ENCODE peak calls at places on chromosome 3, in seven cellular contexts. K is occipital lobe; O is stimulated activated effector memory CD8-positive, alpha-beta T cell treated with anti-CD3 and anti-CD28 coated beads, Interleukin-12 subunit alpha, Interleukin-12 subunit beta, amount 100 ng/mL, for 72 hours; G is Right ventricle myocardium superior; D is HuH-7; M is stimulated activated naive CD8-positive, alpha-beta T cell treated with anti-CD3 and anti-CD28 coated beads, Interleukin-15, amount 100 ng/mL, for 72 hours; W is activated CD8-positive, alpha-beta memory T cell treated with anti-CD3 and anti-CD28 coated beads for 48 hours. Y is an unnamed sample.

GRCh38 chr3:149468504-149469212 is 5.8 kb upstream of the TM4SF4 start:
- DNase-seq in W (no peak), D (no peak), K (no peak), O (no peak), M (no peak), G (no peak), Y (no peak)

GRCh38 chr3:53705024-53705750 is 141.0 kb downstream of the CHDH start:
- DNase-seq in O (no peak), M (no peak), K (no peak), D (no peak), W (no peak), G (no peak), Y (no peak)

GRCh38 chr3:141308588-141309218 is 59.6 kb upstream of the ZBTB38 start:
- DNase-seq in W (no peak), O (no peak), K (no peak), D (peak), M (no peak), G (peak), Y (peak)

GRCh38 chr3:190486201-190486865 is 27.6 kb upstream of the IL1RAP start:
- DNase-seq in D (no peak), G (no peak), W (no peak), M (no peak), K (no peak), O (no peak), Y (no peak)

GRCh38 chr3:99419111-99419510 is 219.3 kb upstream of the COL8A1 start:
- DNase-seq in O (no peak), M (no peak), W (no peak), K (no peak), G (no peak), D (no peak), Y (no peak)

GRCh38 chr3:71194785-71195184 is 388.7 kb downstream of the FOXP1 start:
- DNase-seq in K (no peak), D (no peak), O (no peak), G (no peak), M (no peak), W (no peak), Y (no peak)

GRCh38 chr3:105365171-105365535 is 1.6 kb upstream of the ALCAM start:
- DNase-seq in K (no peak), O (no peak), G (no peak), M (no peak), W (no peak), D (no peak), Y (no peak)

GRCh38 chr3:42117175-42118008 is 26.2 kb downstream of the TRAK1 start:
- DNase-seq in D (peak), O (no peak), M (no peak), K (peak), W (no peak), G (peak), Y (peak)

GRCh38 chr3:39267631-39268553 is 11.9 kb downstream of the CX3CR1 start:
- DNase-seq in G (no peak), K (no peak), O (peak), D (no peak), M (peak), W (peak), Y (no peak)

GRCh38 chr3:9809615-9810356 is at the start of gene TTLL3:
- DNase-seq in D (peak), M (peak), W (peak), K (peak), G (peak), O (peak), Y (peak)

GRCh38 chr3:138097192-138097829 is 18.1 kb downstream of the DZIP1L start:
- DNase-seq in G (no peak), O (no peak), D (peak), W (no peak), M (no peak), K (no peak), Y (peak)

GRCh38 chr3:114103858-114104257 is 47.3 kb downstream of the QTRT2 start:
- DNase-seq in O (no peak), K (no peak), M (no peak), G (no peak), D (no peak), W (no peak), Y (no peak)

GRCh38 chr3:124131158-124132115 is 139.5 kb upstream of the ROPN1 start:
- DNase-seq in O (no peak), G (no peak), D (no peak), M (no peak), K (no peak), W (no peak), Y (no peak)

GRCh38 chr3:197547206-197547605 is 8.6 kb downstream of the BDH1 start:
- DNase-seq in M (no peak), W (no peak), G (no peak), K (no peak), O (no peak), D (no peak), Y (peak)

GRCh38 chr3:171432548-171432947 is 27.7 kb downstream of the TNIK start:
- DNase-seq in K (no peak), W (no peak), O (no peak), G (no peak), M (no peak), D (no peak), Y (no peak)

GRCh38 chr3:128504957-128505730 is 12.1 kb upstream of the GATA2 start:
- DNase-seq in M (no peak), D (no peak), O (no peak), W (no peak), G (no peak), K (no peak), Y (peak)

GRCh38 chr3:72996473-72997333 is at the start of gene PPP4R2:
- DNase-seq in K (peak), W (peak), G (peak), O (peak), D (peak), M (peak), Y (peak)

GRCh38 chr3:140636452-140637138 is 41.3 kb upstream of the TRIM42 start:
- DNase-seq in G (no peak), O (no peak), M (no peak), W (no peak), K (no peak), D (no peak), Y (no peak)

GRCh38 chr3:133264920-133265319 is 134.9 kb upstream of the BFSP2 start:
- DNase-seq in G (no peak), K (no peak), D (no peak), M (no peak), O (no peak), W (no peak), Y (no peak)

GRCh38 chr3:139098391-139098790 is 53.7 kb upstream of the PRR23C start:
- DNase-seq in K (no peak), W (no peak), G (no peak), O (no peak), D (no peak), M (no peak), Y (no peak)

GRCh38 chr3:98681486-98681885 is 81.7 kb upstream of the ST3GAL6 start:
- DNase-seq in D (no peak), K (no peak), G (no peak), W (no peak), M (no peak), O (no peak), Y (no peak)

GRCh38 chr3:12041476-12041875 is 37.3 kb downstream of the SYN2 start:
- DNase-seq in M (no peak), D (no peak), K (no peak), O (no peak), G (no peak), W (no peak), Y (no peak)

GRCh38 chr3:140117111-140117526 is 182.1 kb downstream of the CLSTN2 start:
- DNase-seq in M (no peak), G (no peak), W (no peak), D (no peak), K (no peak), O (no peak), Y (peak)

GRCh38 chr3:113560845-113561623 is 28.7 kb downstream of the SIDT1 start:
- DNase-seq in O (no peak), D (no peak), K (no peak), W (no peak), M (no peak), G (no peak), Y (no peak)

GRCh38 chr3:126834596-126835471 is 130.8 kb downstream of the CHCHD6 start:
- DNase-seq in O (no peak), G (no peak), K (no peak), M (no peak), D (no peak), W (no peak), Y (no peak)

GRCh38 chr3:19885468-19885867 is 48.5 kb downstream of the EFHB start:
- DNase-seq in W (no peak), K (no peak), O (no peak), D (peak), G (no peak), M (peak), Y (no peak)

GRCh38 chr3:7876741-7877297 is 624.8 kb upstream of the LMCD1 start:
- DNase-seq in D (no peak), G (no peak), W (no peak), O (no peak), M (peak), K (no peak), Y (no peak)

Y was measured in Caco-2.